ENCODE peak calls at places on chromosomes 6 and 20, in four cellular contexts. M is upper lobe of right lung, F is ovary, Q is heart left ventricle. B is an unnamed sample.

GRCh38 chr20:44692932-44693476 is 22.2 kb upstream of the CCN5 start:
- DNase-seq in M (no peak), F (peak; percentile 90), Q (peak; percentile 84), B (peak; percentile 98)

GRCh38 chr6:44381739-44382138 is 5.8 kb upstream of the CDC5L start:
- DNase-seq in M (no peak), F (no peak), Q (no peak), B (peak; percentile 32)

GRCh38 chr6:13378669-13379590 is 50.6 kb upstream of the TBC1D7 start:
- DNase-seq in M (no peak), F (no peak), Q (no peak), B (no peak)

GRCh38 chr6:158152659-158153058 is 15.4 kb downstream of the SERAC1 start:
- DNase-seq in M (no peak), F (no peak), Q (no peak), B (no peak)

GRCh38 chr20:48574383-48574782 is 253.4 kb downstream of the PREX1 start:
- DNase-seq in M (no peak), F (no peak), Q (no peak), B (no peak)

GRCh38 chr20:57633945-57634491 is 13.8 kb upstream of the ZBP1 start:
- DNase-seq in M (no peak), F (no peak), Q (no peak), B (no peak)

GRCh38 chr20:12775041-12775440 is 233.7 kb upstream of the SPTLC3 start:
- DNase-seq in M (no peak), F (no peak), Q (no peak), B (no peak)

GRCh38 chr6:169312658-169313346 is 59.2 kb upstream of the THBS2 start:
- DNase-seq in M (no peak), F (peak; percentile 50), Q (peak; percentile 44), B (no peak)

GRCh38 chr20:21182832-21183563 is 57.1 kb downstream of the KIZ start:
- DNase-seq in M (no peak), F (no peak), Q (no peak), B (peak; percentile 69)

GRCh38 chr6:74431873-74432272 is 735.9 kb downstream of the CD109 start:
- DNase-seq in M (no peak), F (no peak), Q (no peak), B (no peak)

GRCh38 chr20:64233725-64234124 is 21.8 kb upstream of the PCMTD2 start:
- DNase-seq in M (peak; percentile 51), F (peak; percentile 32), Q (peak; percentile 91), B (no peak)

GRCh38 chr20:45487231-45487635 is 17.7 kb downstream of the WFDC2 start:
- DNase-seq in M (peak; percentile 62), F (no peak), Q (no peak), B (no peak)

GRCh38 chr6:144334150-144334708 is 49.1 kb downstream of the UTRN start:
- DNase-seq in M (peak; percentile 69), F (no peak), Q (no peak), B (no peak)

GRCh38 chr6:17907467-17908229 is 79.8 kb downstream of the KIF13A start:
- DNase-seq in M (peak; percentile 69), F (no peak), Q (peak; percentile 59), B (peak; percentile 89)

GRCh38 chr20:21432911-21433310 is 35.6 kb upstream of the NKX2-4 start:
- DNase-seq in M (no peak), F (no peak), Q (no peak), B (no peak)

GRCh38 chr6:147285087-147285855 is 81.1 kb downstream of the STXBP5 start:
- DNase-seq in M (no peak), F (no peak), Q (no peak), B (no peak)

GRCh38 chr6:149323925-149324324 is 6.4 kb downstream of the TAB2 start:
- DNase-seq in M (no peak), F (no peak), Q (no peak), B (no peak)

GRCh38 chr6:67640462-67640861 is 994.6 kb upstream of the ADGRB3 start:
- DNase-seq in M (no peak), F (no peak), Q (no peak), B (no peak)

GRCh38 chr6:43274916-43275597 is 23.0 kb upstream of the SLC22A7 start:
- DNase-seq in M (peak; percentile 68), F (peak; percentile 48), Q (no peak), B (no peak)

GRCh38 chr6:144377586-144377985 is 92.5 kb downstream of the UTRN start:
- DNase-seq in M (no peak), F (no peak), Q (no peak), B (no peak)

GRCh38 chr20:7760261-7761048 is 179.8 kb downstream of the HAO1 start:
- DNase-seq in M (no peak), F (no peak), Q (no peak), B (no peak)

GRCh38 chr6:101208152-101208551 is 185.4 kb upstream of the GRIK2 start:
- DNase-seq in M (no peak), F (no peak), Q (no peak), B (no peak)

GRCh38 chr6:99588618-99589289 is 17.9 kb upstream of the PRDM13 start:
- DNase-seq in M (peak; percentile 89), F (peak; percentile 78), Q (peak; percentile 71), B (peak; percentile 76)

GRCh38 chr6:166515072-166515810 is 71.2 kb downstream of the RAMACL start:
- DNase-seq in M (no peak), F (no peak), Q (peak; percentile 39), B (peak; percentile 49)

GRCh38 chr6:139369568-139370046 is 4.8 kb downstream of the CITED2 start:
- DNase-seq in M (no peak), F (no peak), Q (no peak), B (no peak)

GRCh38 chr6:40523505-40524172 is 63.5 kb downstream of the LRFN2 start:
- DNase-seq in M (no peak), F (no peak), Q (no peak), B (no peak)

GRCh38 chr6:15551798-15552197 is 111.0 kb downstream of the DTNBP1 start:
- DNase-seq in M (no peak), F (no peak), Q (no peak), B (no peak)

GRCh38 chr6:117264487-117265424 is 602 bp upstream of the VGLL2 start:
- DNase-seq in M (no peak), F (no peak), Q (no peak), B (no peak)

GRCh38 chr20:17680128-17680835 is 1.8 kb downstream of the RRBP1 start:
- DNase-seq in M (peak; percentile 82), F (peak; percentile 73), Q (peak; percentile 67), B (peak; percentile 73)

GRCh38 chr6:1312193-1312443 is 220 bp downstream of the FOXQ1 start:
- DNase-seq in M (no peak), F (no peak), Q (no peak), B (no peak)

GRCh38 chr6:157056275-157056674 is 267.0 kb downstream of the TMEM242 start:
- DNase-seq in M (no peak), F (no peak), Q (no peak), B (no peak)

GRCh38 chr6:130927305-130927704 is 100.1 kb downstream of the SMLR1 start:
- DNase-seq in M (no peak), F (no peak), Q (no peak), B (no peak)

GRCh38 chr6:10586302-10586701 is 65.2 kb downstream of the GCNT2 start:
- DNase-seq in M (no peak), F (no peak), Q (no peak), B (no peak)

GRCh38 chr6:5999688-6000608 is 6.8 kb downstream of the NRN1 start:
- DNase-seq in M (no peak), F (no peak), Q (no peak), B (no peak)

GRCh38 chr6:85419046-85419759 is 30.7 kb upstream of the NT5E start:
- DNase-seq in M (no peak), F (peak; percentile 50), Q (no peak), B (no peak)

GRCh38 chr20:39050555-39050902 is 88.4 kb downstream of the DHX35 start:
- DNase-seq in M (no peak), F (no peak), Q (no peak), B (no peak)
- H3K4me3 ChIP-seq in M (peak overlapping the region; percentile 74), F (no peak overlapping the region), Q (peak overlapping the region; percentile 72), B (peak overlapping the region; percentile 59)

GRCh38 chr6:142914371-142914770 is 30.6 kb downstream of the HIVEP2 start:
- DNase-seq in M (no peak), F (no peak), Q (no peak), B (no peak)

GRCh38 chr6:142913511-142914047 is 31.4 kb downstream of the HIVEP2 start:
- DNase-seq in M (peak; percentile 57), F (no peak), Q (no peak), B (no peak)

GRCh38 chr6:142918339-142919042 is 26.5 kb downstream of the HIVEP2 start:
- DNase-seq in M (no peak), F (no peak), Q (no peak), B (no peak)

GRCh38 chr6:142915129-142915697 is 29.8 kb downstream of the HIVEP2 start:
- DNase-seq in M (no peak), F (no peak), Q (no peak), B (no peak)

GRCh38 chr6:142916881-142917280 is 28.1 kb downstream of the HIVEP2 start:
- DNase-seq in M (no peak), F (no peak), Q (no peak), B (no peak)
- H3K4me1 ChIP-seq in M (no peaks in the 10 kb centered on the region), F (no peaks in the 10 kb centered on the region), Q (peaks cover 20% of the 10 kb centered on the region), B (no peaks in the 10 kb centered on the region)

GRCh38 chr20:43189614-43190331 is at the start of gene PTPRT:
- DNase-seq in M (no peak), F (no peak), Q (no peak), B (no peak)
- H3K4me3 ChIP-seq in M (peak within 1 kb of the TSS; percentile 14), F (no peak within 1 kb of the TSS), Q (peak within 1 kb of the TSS; percentile 47), B (no peak within 1 kb of the TSS)

GRCh38 chr6:129100164-129100563 is 217.2 kb downstream of the LAMA2 start:
- DNase-seq in M (no peak), F (no peak), Q (no peak), B (no peak)
- H3K4me1 ChIP-seq in M (peaks cover 7% of the 10 kb centered on the region), F (peaks cover 10% of the 10 kb centered on the region), Q (peaks cover 66% of the 10 kb centered on the region), B (no peaks in the 10 kb centered on the region)

DNA sequence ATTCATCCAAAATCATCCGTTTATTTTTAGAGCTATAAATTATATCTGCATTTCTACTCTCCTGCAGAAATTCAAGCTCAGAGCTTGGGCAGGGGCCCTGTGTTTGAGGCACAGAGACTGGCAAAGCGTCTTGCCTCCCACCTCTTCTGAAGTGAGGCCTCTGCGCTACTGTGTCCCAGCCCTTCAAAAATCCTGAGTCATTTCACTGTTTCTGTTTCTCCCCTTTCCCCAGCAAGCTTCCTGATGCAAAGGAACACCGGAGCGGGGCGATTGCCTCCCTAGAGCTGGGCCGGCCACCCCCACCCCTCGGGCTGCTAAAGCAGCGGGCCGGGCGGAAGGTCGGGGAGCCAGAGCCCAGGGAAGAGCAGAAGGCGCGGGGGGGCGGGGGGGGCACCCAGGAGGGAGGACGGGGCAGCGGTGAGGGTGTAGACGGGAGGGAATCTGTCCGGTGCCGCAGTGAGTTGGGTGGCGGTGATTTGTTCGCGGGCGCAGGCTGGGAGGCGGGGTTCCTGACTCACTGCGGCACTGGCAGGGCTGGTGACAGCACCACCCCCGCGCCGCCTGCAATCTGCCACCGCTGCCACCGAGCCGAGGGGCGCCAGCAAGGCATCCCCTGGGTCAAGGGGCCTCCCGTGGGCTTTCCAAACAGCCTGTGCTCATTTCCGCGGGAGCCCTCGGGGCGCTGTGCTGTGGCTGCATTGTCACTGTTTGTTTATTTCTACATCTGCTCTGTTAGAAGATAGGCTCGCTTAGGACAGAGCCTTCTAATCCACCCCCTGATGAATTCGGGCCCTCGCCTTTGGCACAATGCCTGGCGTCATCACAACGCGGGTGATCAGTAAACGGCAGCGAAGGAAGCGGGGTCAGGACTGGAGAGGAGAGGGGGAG is 46.5 kb upstream of the SNAP25 start:
- DNase-seq in M (peak; percentile 72), F (peak; percentile 69), Q (peak; percentile 22), B (peak; percentile 73)
- H3K4me3 ChIP-seq in M (peak overlapping the region; percentile 40), F (peak overlapping the region; percentile 32), Q (peak overlapping the region; percentile 45), B (peak overlapping the region; percentile 44)

GRCh38 chr6:104506429-104506828 is 353.3 kb downstream of the HACE1 start:
- DNase-seq in M (no peak), F (no peak), Q (no peak), B (no peak)

GRCh38 chr6:104509355-104509754 is 350.4 kb downstream of the HACE1 start:
- DNase-seq in M (no peak), F (no peak), Q (no peak), B (no peak)

GRCh38 chr6:104505838-104506237 is 353.9 kb downstream of the HACE1 start:
- DNase-seq in M (no peak), F (no peak), Q (no peak), B (no peak)
- H3K4me1 ChIP-seq in M (no peaks in the 10 kb centered on the region), F (no peaks in the 10 kb centered on the region), Q (no peaks in the 10 kb centered on the region), B (no peaks in the 10 kb centered on the region)

B was measured in tibial artery.